ENCODE peak calls at places on chromosome 22, in four cellular contexts. G is stimulated activated CD4-positive, alpha-beta T cell treated with anti-CD3 and anti-CD28 coated beads, Interleukin-2, amount 100 ng/mL, for 24 hours; W is K562; E is ovary. K is an unnamed sample.

GRCh38 chr22:20591295-20591645 is 83.9 kb downstream of the MED15 start:
- DNase-seq in G (no peak), W (no peak), E (no peak), K (no peak)

GRCh38 chr22:30878516-30879365 is 89.8 kb downstream of the MORC2 start:
- DNase-seq in G (no peak), W (peak; percentile 60), E (no peak), K (no peak)

GRCh38 chr22:22068025-22068424 is 85.4 kb upstream of the TOP3B start:
- DNase-seq in G (no peak), W (no peak), E (no peak), K (no peak)

GRCh38 chr22:24834845-24835570 is 29.0 kb downstream of the SGSM1 start:
- DNase-seq in G (peak; percentile 6), W (no peak), E (no peak), K (peak; percentile 64)

GRCh38 chr22:47629273-47629711 is 866.8 kb downstream of the TBC1D22A start:
- DNase-seq in G (no peak), W (no peak), E (peak; percentile 30), K (no peak)

GRCh38 chr22:37657590-37658132 is 862 bp upstream of the PDXP start:
- DNase-seq in G (no peak), W (peak; percentile 40), E (peak; percentile 45), K (no peak)

GRCh38 chr22:47107431-47107830 is 345.0 kb downstream of the TBC1D22A start:
- DNase-seq in G (no peak), W (no peak), E (no peak), K (no peak)

GRCh38 chr22:37126882-37127281 is 17.4 kb upstream of the TMPRSS6 start:
- DNase-seq in G (no peak), W (peak; percentile 16), E (no peak), K (peak; percentile 56)

GRCh38 chr22:45084400-45084920 is 74.7 kb upstream of the PHF21B start:
- DNase-seq in G (no peak), W (no peak), E (no peak), K (no peak)

GRCh38 chr22:24592144-24592845 is 578 bp downstream of the LRRC75B start:
- DNase-seq in G (peak; percentile 21), W (no peak), E (peak; percentile 68), K (peak; percentile 55)

GRCh38 chr22:37484115-37485005 is 1.8 kb downstream of the MFNG start:
- DNase-seq in G (peak; percentile 87), W (no peak), E (no peak), K (no peak)

GRCh38 chr22:44677299-44678244 is 24.4 kb upstream of the PRR5 start:
- DNase-seq in G (no peak), W (no peak), E (no peak), K (no peak)

GRCh38 chr22:42697542-42698013 is 23.1 kb downstream of the A4GALT start:
- DNase-seq in G (no peak), W (no peak), E (no peak), K (no peak)

GRCh38 chr22:41915035-41915782 is at the start of gene SHISA8:
- DNase-seq in G (peak; percentile 67), W (peak; percentile 72), E (peak; percentile 65), K (no peak)

GRCh38 chr22:42813501-42813900 is 43.6 kb downstream of the ARFGAP3 start:
- DNase-seq in G (no peak), W (no peak), E (no peak), K (no peak)

GRCh38 chr22:43446881-43447280 is 35.1 kb downstream of the MPPED1 start:
- DNase-seq in G (no peak), W (no peak), E (no peak), K (no peak)

GRCh38 chr22:35325209-35325608 is 25.5 kb downstream of the TOM1 start:
- DNase-seq in G (no peak), W (no peak), E (no peak), K (no peak)

GRCh38 chr22:27531782-27532530 is 269.6 kb downstream of the MN1 start:
- DNase-seq in G (no peak), W (no peak), E (no peak), K (no peak)

GRCh38 chr22:20654343-20655208 is 119.3 kb upstream of the SERPIND1 start:
- DNase-seq in G (no peak), W (no peak), E (no peak), K (peak; percentile 14)

GRCh38 chr22:46357186-46357500 is 21.6 kb downstream of the TRMU start:
- DNase-seq in G (no peak), W (no peak), E (no peak), K (no peak)